ENCODE peak calls at places on chromosome 14, in ten cellular contexts. Y, T, E, Z, N, S, H, J, K and I are unnamed samples.

GRCh38 chr14:30223385-30223785 is 295.7 kb upstream of the PRKD1 start:
- DNase-seq in Y (no peak), T (no peak), E (no peak), Z (peak), N (no peak), S (peak), H (no peak), J (peak), K (no peak), I (no peak)

GRCh38 chr14:80491131-80491530 is 279.8 kb upstream of the DIO2 start:
- DNase-seq in Y (no peak), T (no peak), E (no peak), Z (peak), N (no peak), S (no peak), H (no peak), J (peak), K (no peak), I (peak)

GRCh38 chr14:83425138-83425537 is 1891.5 kb upstream of the SEL1L start:
- DNase-seq in Y (no peak), T (no peak), E (no peak), Z (no peak), N (no peak), S (no peak), H (no peak), J (peak), K (no peak), I (no peak)

GRCh38 chr14:93234798-93235197 is 27.7 kb downstream of the UBR7 start:
- DNase-seq in Y (no peak), T (no peak), E (no peak), Z (no peak), N (no peak), S (no peak), H (no peak), J (peak), K (no peak), I (no peak)

GRCh38 chr14:105474478-105475268 is at the start of gene CRIP2:
- DNase-seq in Y (peak), T (no peak), E (no peak), Z (peak), N (peak), S (no peak), H (no peak), J (peak), K (peak), I (no peak)

GRCh38 chr14:62053188-62053587 is 291.0 kb downstream of the SNAPC1 start:
- DNase-seq in Y (no peak), T (no peak), E (no peak), Z (no peak), N (no peak), S (no peak), H (no peak), J (no peak), K (no peak), I (no peak)

GRCh38 chr14:101571004-101571403 is 9.7 kb downstream of the DIO3 start:
- DNase-seq in Y (no peak), T (no peak), E (no peak), Z (no peak), N (no peak), S (no peak), H (no peak), J (no peak), K (no peak), I (no peak)

GRCh38 chr14:105911006-105911847 is 384.8 kb downstream of the TMEM121 start:
- DNase-seq in Y (no peak), T (no peak), E (no peak), Z (peak), N (no peak), S (no peak), H (no peak), J (no peak), K (no peak), I (no peak)

GRCh38 chr14:24335461-24336146 is 733 bp upstream of the ADCY4 start:
- DNase-seq in Y (no peak), T (no peak), E (no peak), Z (no peak), N (no peak), S (no peak), H (no peak), J (no peak), K (no peak), I (no peak)

GRCh38 chr14:53152909-53153701 is at the start of gene DDHD1:
- DNase-seq in Y (peak), T (peak), E (peak), Z (peak), N (peak), S (peak), H (peak), J (peak), K (peak), I (no peak)

GRCh38 chr14:60647081-60647836 is 2.0 kb downstream of the SIX1 start:
- DNase-seq in Y (no peak), T (peak), E (no peak), Z (peak), N (peak), S (peak), H (no peak), J (peak), K (no peak), I (no peak)

GRCh38 chr14:90732723-90733122 is 83.5 kb downstream of the TTC7B start:
- DNase-seq in Y (no peak), T (no peak), E (no peak), Z (no peak), N (no peak), S (no peak), H (no peak), J (no peak), K (no peak), I (no peak)

GRCh38 chr14:22489247-22489551 is 99.8 kb downstream of the DAD1 start:
- DNase-seq in Y (no peak), T (no peak), E (no peak), Z (no peak), N (peak), S (no peak), H (no peak), J (no peak), K (no peak), I (no peak)

GRCh38 chr14:102804858-102805257 is 27.6 kb downstream of the TRAF3 start:
- DNase-seq in Y (no peak), T (no peak), E (no peak), Z (no peak), N (no peak), S (no peak), H (no peak), J (no peak), K (no peak), I (no peak)

GRCh38 chr14:49867831-49868719 is 15.5 kb upstream of the NEMF start:
- DNase-seq in Y (peak), T (peak), E (peak), Z (peak), N (peak), S (peak), H (peak), J (peak), K (peak), I (no peak)

GRCh38 chr14:57464013-57464730 is 29.5 kb downstream of the CCDC198 start:
- DNase-seq in Y (no peak), T (no peak), E (no peak), Z (no peak), N (no peak), S (no peak), H (no peak), J (peak), K (no peak), I (no peak)

GRCh38 chr14:105926415-105927093 is 400.2 kb downstream of the TMEM121 start:
- DNase-seq in Y (no peak), T (no peak), E (peak), Z (no peak), N (no peak), S (no peak), H (no peak), J (no peak), K (no peak), I (no peak)

GRCh38 chr14:21241218-21241819 is 27.9 kb downstream of the HNRNPC start:
- DNase-seq in Y (no peak), T (no peak), E (no peak), Z (no peak), N (no peak), S (peak), H (no peak), J (peak), K (no peak), I (no peak)

GRCh38 chr14:105021656-105022275 is 883 bp upstream of the CDCA4 start:
- DNase-seq in Y (peak), T (no peak), E (peak), Z (peak), N (no peak), S (no peak), H (no peak), J (peak), K (no peak), I (no peak)

GRCh38 chr14:99266181-99267178 is 5.5 kb downstream of the BCL11B start:
- DNase-seq in Y (peak), T (no peak), E (peak), Z (peak), N (peak), S (peak), H (peak), J (peak), K (peak), I (no peak)

GRCh38 chr14:102655154-102655553 is 62.7 kb downstream of the RCOR1 start:
- DNase-seq in Y (no peak), T (no peak), E (no peak), Z (no peak), N (no peak), S (no peak), H (no peak), J (peak), K (no peak), I (no peak)

GRCh38 chr14:70956511-70956910 is 49.3 kb downstream of the PCNX1 start:
- DNase-seq in Y (no peak), T (no peak), E (no peak), Z (no peak), N (no peak), S (no peak), H (no peak), J (no peak), K (no peak), I (no peak)

GRCh38 chr14:104560586-104560945 is 19.0 kb upstream of the C14orf180 start:
- DNase-seq in Y (no peak), T (no peak), E (no peak), Z (peak), N (no peak), S (no peak), H (no peak), J (no peak), K (no peak), I (no peak)

GRCh38 chr14:63922696-63923421 is 70.1 kb downstream of the SYNE2 start:
- DNase-seq in Y (no peak), T (no peak), E (no peak), Z (no peak), N (no peak), S (no peak), H (no peak), J (no peak), K (no peak), I (no peak)

GRCh38 chr14:105290598-105291356 is 10.0 kb downstream of the BRF1 start:
- DNase-seq in Y (no peak), T (no peak), E (no peak), Z (no peak), N (no peak), S (no peak), H (no peak), J (no peak), K (peak), I (no peak)

GRCh38 chr14:75559451-75560187 is 18.8 kb upstream of the FLVCR2 start:
- DNase-seq in Y (no peak), T (no peak), E (peak), Z (peak), N (no peak), S (no peak), H (no peak), J (peak), K (no peak), I (no peak)

GRCh38 chr14:85131523-85131922 is 398.4 kb upstream of the FLRT2 start:
- DNase-seq in Y (no peak), T (no peak), E (no peak), Z (no peak), N (no peak), S (no peak), H (no peak), J (no peak), K (no peak), I (peak)

GRCh38 chr14:23099212-23099861 is 4.0 kb downstream of the C14orf119 start:
- DNase-seq in Y (no peak), T (no peak), E (no peak), Z (no peak), N (no peak), S (no peak), H (no peak), J (no peak), K (no peak), I (no peak)

GRCh38 chr14:41950428-41950827 is 343.8 kb downstream of the LRFN5 start:
- DNase-seq in Y (no peak), T (no peak), E (no peak), Z (no peak), N (no peak), S (no peak), H (no peak), J (no peak), K (no peak), I (no peak)

GRCh38 chr14:100617715-100618693 is 30.8 kb upstream of the BEGAIN start:
- DNase-seq in Y (no peak), T (no peak), E (no peak), Z (no peak), N (no peak), S (no peak), H (no peak), J (no peak), K (no peak), I (no peak)

GRCh38 chr14:63275611-63276010 is 43.1 kb downstream of the GPHB5 start:
- DNase-seq in Y (no peak), T (no peak), E (no peak), Z (no peak), N (no peak), S (no peak), H (no peak), J (no peak), K (no peak), I (no peak)

GRCh38 chr14:53462931-53463778 is 310.0 kb upstream of the DDHD1 start:
- DNase-seq in Y (no peak), T (no peak), E (no peak), Z (no peak), N (no peak), S (no peak), H (no peak), J (no peak), K (no peak), I (no peak)

GRCh38 chr14:25108959-25109358 is 59.0 kb upstream of the STXBP6 start:
- DNase-seq in Y (no peak), T (no peak), E (no peak), Z (no peak), N (no peak), S (no peak), H (no peak), J (no peak), K (no peak), I (no peak)

GRCh38 chr14:76181546-76181945 is 29.8 kb downstream of the GPATCH2L start:
- DNase-seq in Y (no peak), T (no peak), E (no peak), Z (no peak), N (no peak), S (no peak), H (no peak), J (peak), K (no peak), I (no peak)

GRCh38 chr14:56979961-56980360 is 169.7 kb upstream of the OTX2 start:
- DNase-seq in Y (no peak), T (no peak), E (no peak), Z (no peak), N (no peak), S (no peak), H (no peak), J (no peak), K (no peak), I (no peak)

GRCh38 chr14:89225607-89226006 is 191.4 kb downstream of the FOXN3 start:
- DNase-seq in Y (no peak), T (no peak), E (no peak), Z (no peak), N (no peak), S (no peak), H (no peak), J (no peak), K (no peak), I (no peak)

GRCh38 chr14:77980475-77981321 is 180.8 kb downstream of the ADCK1 start:
- DNase-seq in Y (peak), T (no peak), E (peak), Z (peak), N (peak), S (no peak), H (no peak), J (no peak), K (no peak), I (no peak)

GRCh38 chr14:37019488-37019887 is 152.9 kb downstream of the SLC25A21 start:
- DNase-seq in Y (no peak), T (no peak), E (no peak), Z (no peak), N (no peak), S (no peak), H (no peak), J (no peak), K (no peak), I (no peak)

GRCh38 chr14:82060219-82060618 is 526.6 kb upstream of the SEL1L start:
- DNase-seq in Y (no peak), T (no peak), E (no peak), Z (no peak), N (no peak), S (no peak), H (no peak), J (no peak), K (no peak), I (peak)

GRCh38 chr14:105385698-105386365 is 12.5 kb upstream of the TEX22 start:
- DNase-seq in Y (no peak), T (no peak), E (no peak), Z (no peak), N (no peak), S (no peak), H (no peak), J (no peak), K (no peak), I (no peak)